ENCODE peak calls at places on chromosomes 1 and 21, in nine cellular contexts. One of them, this sample, is unnamed.

GRCh38 chr21:41507521-41508414 is at the start of gene TMPRSS2:
- DNase-seq in HCT116: no peak
- DNase-seq in OCI-LY7: no peak
- DNase-seq in PC-3: peak
- DNase-seq in neural progenitor cell: peak
- DNase-seq in hepatocyte: peak
- DNase-seq in GM23338: peak
- DNase-seq in MM.1S: no peak
- DNase-seq in SK-N-SH: no peak
- DNase-seq in this sample: no peak

GRCh38 chr1:202085682-202086373 is 36.9 kb upstream of the GPR37L1 start:
- DNase-seq in HCT116: no peak
- DNase-seq in OCI-LY7: no peak
- DNase-seq in PC-3: no peak
- DNase-seq in neural progenitor cell: peak
- DNase-seq in hepatocyte: peak
- DNase-seq in GM23338: peak
- DNase-seq in MM.1S: no peak
- DNase-seq in SK-N-SH: no peak
- DNase-seq in this sample: no peak

GRCh38 chr1:244448279-244449036 is 3.3 kb downstream of the ADSS2 start:
- DNase-seq in HCT116: no peak
- DNase-seq in OCI-LY7: no peak
- DNase-seq in PC-3: no peak
- DNase-seq in neural progenitor cell: no peak
- DNase-seq in hepatocyte: no peak
- DNase-seq in GM23338: no peak
- DNase-seq in MM.1S: no peak
- DNase-seq in SK-N-SH: no peak
- DNase-seq in this sample: no peak

GRCh38 chr1:48560577-48560976 is 88.6 kb upstream of the SPATA6 start:
- DNase-seq in HCT116: no peak
- DNase-seq in OCI-LY7: no peak
- DNase-seq in PC-3: no peak
- DNase-seq in neural progenitor cell: no peak
- DNase-seq in hepatocyte: no peak
- DNase-seq in GM23338: no peak
- DNase-seq in MM.1S: no peak
- DNase-seq in SK-N-SH: no peak
- DNase-seq in this sample: no peak

GRCh38 chr1:175232335-175232734 is 39.8 kb upstream of the KIAA0040 start:
- DNase-seq in HCT116: no peak
- DNase-seq in OCI-LY7: no peak
- DNase-seq in PC-3: peak
- DNase-seq in neural progenitor cell: no peak
- DNase-seq in hepatocyte: no peak
- DNase-seq in GM23338: no peak
- DNase-seq in MM.1S: no peak
- DNase-seq in SK-N-SH: no peak
- DNase-seq in this sample: no peak

GRCh38 chr1:37270639-37271038 is 203.7 kb upstream of the ZC3H12A start:
- DNase-seq in HCT116: no peak
- DNase-seq in OCI-LY7: no peak
- DNase-seq in PC-3: no peak
- DNase-seq in neural progenitor cell: no peak
- DNase-seq in hepatocyte: no peak
- DNase-seq in GM23338: no peak
- DNase-seq in MM.1S: no peak
- DNase-seq in SK-N-SH: no peak
- DNase-seq in this sample: no peak

GRCh38 chr1:224378855-224379631 is 22.4 kb downstream of the CNIH4 start:
- DNase-seq in HCT116: no peak
- DNase-seq in OCI-LY7: no peak
- DNase-seq in PC-3: no peak
- DNase-seq in neural progenitor cell: no peak
- DNase-seq in hepatocyte: no peak
- DNase-seq in GM23338: no peak
- DNase-seq in MM.1S: no peak
- DNase-seq in SK-N-SH: no peak
- DNase-seq in this sample: no peak

GRCh38 chr1:217224201-217224600 is 406.7 kb downstream of the GPATCH2 start:
- DNase-seq in HCT116: no peak
- DNase-seq in OCI-LY7: no peak
- DNase-seq in PC-3: no peak
- DNase-seq in neural progenitor cell: no peak
- DNase-seq in hepatocyte: no peak
- DNase-seq in GM23338: no peak
- DNase-seq in MM.1S: no peak
- DNase-seq in SK-N-SH: no peak
- DNase-seq in this sample: no peak

GRCh38 chr1:205680073-205680851 is at the start of gene SLC45A3:
- DNase-seq in HCT116: no peak
- DNase-seq in OCI-LY7: peak
- DNase-seq in PC-3: peak
- DNase-seq in neural progenitor cell: peak
- DNase-seq in hepatocyte: peak
- DNase-seq in GM23338: peak
- DNase-seq in MM.1S: peak
- DNase-seq in SK-N-SH: peak
- DNase-seq in this sample: peak

GRCh38 chr1:204293605-204294365 is 65.9 kb downstream of the PLEKHA6 start:
- DNase-seq in HCT116: no peak
- DNase-seq in OCI-LY7: no peak
- DNase-seq in PC-3: no peak
- DNase-seq in neural progenitor cell: no peak
- DNase-seq in hepatocyte: no peak
- DNase-seq in GM23338: no peak
- DNase-seq in MM.1S: no peak
- DNase-seq in SK-N-SH: no peak
- DNase-seq in this sample: peak

GRCh38 chr1:21104683-21105082 is 72.0 kb downstream of the EIF4G3 start:
- DNase-seq in HCT116: no peak
- DNase-seq in OCI-LY7: no peak
- DNase-seq in PC-3: no peak
- DNase-seq in neural progenitor cell: no peak
- DNase-seq in hepatocyte: no peak
- DNase-seq in GM23338: no peak
- DNase-seq in MM.1S: no peak
- DNase-seq in SK-N-SH: no peak
- DNase-seq in this sample: no peak

GRCh38 chr1:44442791-44443190 is 37.7 kb downstream of the RNF220 start:
- DNase-seq in HCT116: no peak
- DNase-seq in OCI-LY7: no peak
- DNase-seq in PC-3: no peak
- DNase-seq in neural progenitor cell: no peak
- DNase-seq in hepatocyte: no peak
- DNase-seq in GM23338: no peak
- DNase-seq in MM.1S: no peak
- DNase-seq in SK-N-SH: no peak
- DNase-seq in this sample: no peak

GRCh38 chr1:115189814-115190541 is 100.7 kb upstream of the TSPAN2 start:
- DNase-seq in HCT116: peak
- DNase-seq in OCI-LY7: no peak
- DNase-seq in PC-3: peak
- DNase-seq in neural progenitor cell: no peak
- DNase-seq in hepatocyte: peak
- DNase-seq in GM23338: no peak
- DNase-seq in MM.1S: no peak
- DNase-seq in SK-N-SH: no peak
- DNase-seq in this sample: peak

GRCh38 chr1:45802343-45803298 is 791 bp upstream of the MAST2 start:
- DNase-seq in HCT116: peak
- DNase-seq in OCI-LY7: peak
- DNase-seq in PC-3: peak
- DNase-seq in neural progenitor cell: peak
- DNase-seq in hepatocyte: peak
- DNase-seq in GM23338: peak
- DNase-seq in MM.1S: peak
- DNase-seq in SK-N-SH: peak
- DNase-seq in this sample: peak

GRCh38 chr1:1000357-1001056 is 610 bp upstream of the HES4 start:
- DNase-seq in HCT116: peak
- DNase-seq in OCI-LY7: no peak
- DNase-seq in PC-3: peak
- DNase-seq in neural progenitor cell: peak
- DNase-seq in hepatocyte: peak
- DNase-seq in GM23338: peak
- DNase-seq in MM.1S: no peak
- DNase-seq in SK-N-SH: peak
- DNase-seq in this sample: peak

GRCh38 chr21:27424601-27425000 is 457.7 kb upstream of the ADAMTS5 start:
- DNase-seq in HCT116: no peak
- DNase-seq in OCI-LY7: no peak
- DNase-seq in PC-3: no peak
- DNase-seq in neural progenitor cell: no peak
- DNase-seq in hepatocyte: no peak
- DNase-seq in GM23338: no peak
- DNase-seq in MM.1S: no peak
- DNase-seq in SK-N-SH: no peak
- DNase-seq in this sample: peak

GRCh38 chr1:151049458-151049857 is 1.9 kb downstream of the C1orf56 start:
- DNase-seq in HCT116: no peak
- DNase-seq in OCI-LY7: no peak
- DNase-seq in PC-3: no peak
- DNase-seq in neural progenitor cell: no peak
- DNase-seq in hepatocyte: no peak
- DNase-seq in GM23338: no peak
- DNase-seq in MM.1S: no peak
- DNase-seq in SK-N-SH: no peak
- DNase-seq in this sample: no peak

GRCh38 chr1:15753776-15754175 is 4.8 kb upstream of the FBLIM1 start:
- DNase-seq in HCT116: no peak
- DNase-seq in OCI-LY7: no peak
- DNase-seq in PC-3: no peak
- DNase-seq in neural progenitor cell: no peak
- DNase-seq in hepatocyte: no peak
- DNase-seq in GM23338: no peak
- DNase-seq in MM.1S: no peak
- DNase-seq in SK-N-SH: no peak
- DNase-seq in this sample: no peak

GRCh38 chr1:24289937-24290595 is 29.1 kb upstream of the GRHL3 start:
- DNase-seq in HCT116: no peak
- DNase-seq in OCI-LY7: no peak
- DNase-seq in PC-3: peak
- DNase-seq in neural progenitor cell: no peak
- DNase-seq in hepatocyte: no peak
- DNase-seq in GM23338: no peak
- DNase-seq in MM.1S: no peak
- DNase-seq in SK-N-SH: peak
- DNase-seq in this sample: peak

GRCh38 chr1:93196591-93196990 is 16.1 kb downstream of the CCDC18 start:
- DNase-seq in HCT116: no peak
- DNase-seq in OCI-LY7: no peak
- DNase-seq in PC-3: no peak
- DNase-seq in neural progenitor cell: no peak
- DNase-seq in hepatocyte: no peak
- DNase-seq in GM23338: no peak
- DNase-seq in MM.1S: no peak
- DNase-seq in SK-N-SH: no peak
- DNase-seq in this sample: peak

GRCh38 chr1:58836396-58836795 is 52.5 kb upstream of the JUN start:
- DNase-seq in HCT116: no peak
- DNase-seq in OCI-LY7: no peak
- DNase-seq in PC-3: no peak
- DNase-seq in neural progenitor cell: no peak
- DNase-seq in hepatocyte: no peak
- DNase-seq in GM23338: no peak
- DNase-seq in MM.1S: no peak
- DNase-seq in SK-N-SH: no peak
- DNase-seq in this sample: no peak
- TF ChIP-seq EZH2phosphoT487 in HCT116: no peak
- TF ChIP-seq EZH2phosphoT487 in OCI-LY7: no peak
- TF ChIP-seq EZH2phosphoT487 in PC-3: no peak
- TF ChIP-seq EZH2phosphoT487 in neural progenitor cell: no peak
- TF ChIP-seq EZH2phosphoT487 in hepatocyte: no peak
- TF ChIP-seq EZH2phosphoT487 in GM23338: no peak
- TF ChIP-seq EZH2phosphoT487 in MM.1S: no peak
- TF ChIP-seq EZH2phosphoT487 in SK-N-SH: no peak
- TF ChIP-seq EZH2phosphoT487 in this sample: no peak

DNA sequence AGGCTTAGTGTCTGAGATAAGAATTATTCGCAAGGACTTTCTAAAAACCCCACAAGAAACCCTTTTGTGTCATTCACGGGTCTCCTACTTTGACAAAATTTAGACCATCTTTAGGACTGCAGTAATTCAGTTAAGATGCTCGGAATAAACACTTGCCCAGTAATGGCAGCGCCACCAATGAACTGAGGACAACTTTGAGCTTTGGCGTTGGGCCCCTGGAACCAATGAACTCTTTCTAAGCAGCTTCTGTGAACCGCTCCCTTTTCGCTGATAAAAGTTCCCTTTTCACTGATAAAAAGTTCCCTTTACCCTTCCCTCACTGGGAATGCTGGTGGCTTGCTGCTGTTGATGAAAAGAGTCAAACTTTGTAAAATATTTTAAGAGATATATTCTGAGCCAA is 1.4 kb upstream of the MRPL55 start:
- DNase-seq in HCT116: no peak
- DNase-seq in OCI-LY7: no peak
- DNase-seq in PC-3: no peak
- DNase-seq in neural progenitor cell: no peak
- DNase-seq in hepatocyte: no peak
- DNase-seq in GM23338: no peak
- DNase-seq in MM.1S: no peak
- DNase-seq in SK-N-SH: no peak
- DNase-seq in this sample: no peak
- H3K4me2 ChIP-seq in HCT116: peak
- H3K4me2 ChIP-seq in OCI-LY7: no peak
- H3K4me2 ChIP-seq in PC-3: peak
- H3K4me2 ChIP-seq in neural progenitor cell: no peak
- H3K4me2 ChIP-seq in hepatocyte: peak
- H3K4me2 ChIP-seq in GM23338: no peak
- H3K4me2 ChIP-seq in MM.1S: peak
- H3K4me2 ChIP-seq in SK-N-SH: peak
- H3K4me2 ChIP-seq in this sample: peak

GRCh38 chr1:57277681-57278080 is 146.2 kb downstream of the DAB1 start:
- DNase-seq in HCT116: no peak
- DNase-seq in OCI-LY7: no peak
- DNase-seq in PC-3: no peak
- DNase-seq in neural progenitor cell: no peak
- DNase-seq in hepatocyte: no peak
- DNase-seq in GM23338: no peak
- DNase-seq in MM.1S: no peak
- DNase-seq in SK-N-SH: no peak
- DNase-seq in this sample: no peak
- H3K4me3 ChIP-seq in HCT116: no peak
- H3K4me3 ChIP-seq in OCI-LY7: no peak
- H3K4me3 ChIP-seq in PC-3: no peak
- H3K4me3 ChIP-seq in neural progenitor cell: no peak
- H3K4me3 ChIP-seq in hepatocyte: no peak
- H3K4me3 ChIP-seq in GM23338: no peak
- H3K4me3 ChIP-seq in MM.1S: no peak
- H3K4me3 ChIP-seq in SK-N-SH: no peak
- H3K4me3 ChIP-seq in this sample: no peak

DNA sequence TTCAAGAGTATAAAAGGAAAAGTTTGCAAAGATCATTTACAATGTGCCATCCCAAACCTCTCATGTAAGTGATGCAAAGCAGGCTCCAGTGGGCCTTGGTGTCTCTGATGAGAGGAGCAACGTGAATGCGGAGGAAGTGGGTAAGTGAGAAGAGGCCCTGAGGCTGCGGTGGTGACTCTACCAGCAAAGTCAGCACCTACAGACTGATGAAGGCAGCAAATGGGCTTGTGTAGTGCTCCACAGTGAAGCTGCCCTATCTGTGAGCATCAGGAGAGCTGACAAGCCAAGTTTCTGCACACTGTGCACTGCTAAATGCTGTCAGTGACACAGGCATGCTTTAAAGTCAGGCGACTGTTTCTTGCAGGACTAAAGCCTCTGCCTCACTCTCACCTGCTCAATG is 15.6 kb upstream of the RAP1A start:
- DNase-seq in HCT116: no peak
- DNase-seq in OCI-LY7: peak
- DNase-seq in PC-3: no peak
- DNase-seq in neural progenitor cell: no peak
- DNase-seq in hepatocyte: no peak
- DNase-seq in GM23338: no peak
- DNase-seq in MM.1S: peak
- DNase-seq in SK-N-SH: no peak
- DNase-seq in this sample: no peak
- TF ChIP-seq EZH2phosphoT487 in HCT116: no peak
- TF ChIP-seq EZH2phosphoT487 in OCI-LY7: no peak
- TF ChIP-seq EZH2phosphoT487 in PC-3: no peak
- TF ChIP-seq EZH2phosphoT487 in neural progenitor cell: no peak
- TF ChIP-seq EZH2phosphoT487 in hepatocyte: no peak
- TF ChIP-seq EZH2phosphoT487 in GM23338: no peak
- TF ChIP-seq EZH2phosphoT487 in MM.1S: no peak
- TF ChIP-seq EZH2phosphoT487 in SK-N-SH: no peak
- TF ChIP-seq EZH2phosphoT487 in this sample: no peak

This sample was measured in GM23248.